ENCODE peak calls at places on chromosomes 5 and 9, in five cellular contexts. D, Z, S, X and O are unnamed samples.

GRCh38 chr5:61817472-61818326 is 485.6 kb downstream of the ZSWIM6 start:
- DNase-seq in D (no peak), S (no peak), X (peak; percentile 88), Z (no peak), O (no peak)

GRCh38 chr5:113061851-113062631 is 85.4 kb downstream of the DCP2 start:
- DNase-seq in S (no peak), D (no peak), Z (no peak), X (no peak), O (no peak)

GRCh38 chr5:177600458-177601018 is 606 bp downstream of the B4GALT7 start:
- DNase-seq in S (no peak), X (peak; percentile 23), Z (no peak), D (peak; percentile 56), O (peak; percentile 65)

GRCh38 chr5:127588368-127588767 is 60.5 kb upstream of the CTXN3 start:
- DNase-seq in X (no peak), Z (no peak), S (no peak), D (no peak), O (no peak)

GRCh38 chr5:61298580-61298979 is 33.5 kb upstream of the ZSWIM6 start:
- DNase-seq in D (no peak), S (no peak), Z (no peak), X (no peak), O (no peak)

GRCh38 chr9:128421474-128422010 is 885 bp downstream of the CERCAM start:
- DNase-seq in Z (no peak), X (no peak), D (no peak), S (no peak), O (no peak)

GRCh38 chr5:43078956-43079355 is 38.8 kb upstream of the ANXA2R start:
- DNase-seq in Z (no peak), X (no peak), S (no peak), D (no peak), O (no peak)

GRCh38 chr5:9337908-9338307 is 208.0 kb downstream of the SEMA5A start:
- DNase-seq in X (no peak), D (no peak), Z (no peak), S (no peak), O (no peak)

GRCh38 chr5:99317136-99317535 is 388.3 kb upstream of the CHD1 start:
- DNase-seq in S (no peak), Z (no peak), X (no peak), D (no peak), O (no peak)

GRCh38 chr5:81779125-81779934 is 28.4 kb upstream of the SSBP2 start:
- DNase-seq in S (peak; percentile 34), X (peak; percentile 73), D (peak; percentile 49), Z (peak; percentile 21), O (peak; percentile 55)

GRCh38 chr9:125374443-125375309 is 113.0 kb downstream of the GAPVD1 start:
- DNase-seq in Z (peak; percentile 22), D (peak; percentile 87), S (peak; percentile 90), X (peak; percentile 86), O (peak; percentile 90)